ENCODE peak calls at places on chromosomes 2 and 18, in four cellular contexts. J, U, V and B are unnamed samples.

GRCh38 chr2:126634273-126634861 is 21.6 kb upstream of the GYPC start:
- DNase-seq in J (no peak), U (no peak), V (no peak), B (no peak)

GRCh38 chr2:97950329-97951154 is 45.2 kb downstream of the TMEM131 start:
- DNase-seq in J (no peak), U (no peak), V (no peak), B (no peak)

GRCh38 chr2:191352536-191352935 is 107.3 kb downstream of the MYO1B start:
- DNase-seq in J (no peak), U (no peak), V (no peak), B (no peak)

GRCh38 chr2:213934560-213934959 is 476.3 kb upstream of the VWC2L start:
- DNase-seq in J (no peak), U (no peak), V (no peak), B (no peak)

GRCh38 chr2:233156001-233156400 is 95.5 kb upstream of the ATG16L1 start:
- DNase-seq in J (no peak), U (no peak), V (no peak), B (no peak)

GRCh38 chr2:169909376-169909775 is 82.1 kb downstream of the UBR3 start:
- DNase-seq in J (no peak), U (no peak), V (no peak), B (no peak)

GRCh38 chr18:45726603-45727002 is 2.6 kb downstream of the SLC14A1 start:
- DNase-seq in J (no peak), U (no peak), V (no peak), B (no peak)

GRCh38 chr2:72181616-72182015 is 34.0 kb upstream of the CYP26B1 start:
- DNase-seq in J (no peak), U (no peak), V (no peak), B (no peak)

GRCh38 chr2:111186123-111186715 is 65.5 kb downstream of the BCL2L11 start:
- DNase-seq in J (no peak), U (no peak), V (no peak), B (no peak)

DNA sequence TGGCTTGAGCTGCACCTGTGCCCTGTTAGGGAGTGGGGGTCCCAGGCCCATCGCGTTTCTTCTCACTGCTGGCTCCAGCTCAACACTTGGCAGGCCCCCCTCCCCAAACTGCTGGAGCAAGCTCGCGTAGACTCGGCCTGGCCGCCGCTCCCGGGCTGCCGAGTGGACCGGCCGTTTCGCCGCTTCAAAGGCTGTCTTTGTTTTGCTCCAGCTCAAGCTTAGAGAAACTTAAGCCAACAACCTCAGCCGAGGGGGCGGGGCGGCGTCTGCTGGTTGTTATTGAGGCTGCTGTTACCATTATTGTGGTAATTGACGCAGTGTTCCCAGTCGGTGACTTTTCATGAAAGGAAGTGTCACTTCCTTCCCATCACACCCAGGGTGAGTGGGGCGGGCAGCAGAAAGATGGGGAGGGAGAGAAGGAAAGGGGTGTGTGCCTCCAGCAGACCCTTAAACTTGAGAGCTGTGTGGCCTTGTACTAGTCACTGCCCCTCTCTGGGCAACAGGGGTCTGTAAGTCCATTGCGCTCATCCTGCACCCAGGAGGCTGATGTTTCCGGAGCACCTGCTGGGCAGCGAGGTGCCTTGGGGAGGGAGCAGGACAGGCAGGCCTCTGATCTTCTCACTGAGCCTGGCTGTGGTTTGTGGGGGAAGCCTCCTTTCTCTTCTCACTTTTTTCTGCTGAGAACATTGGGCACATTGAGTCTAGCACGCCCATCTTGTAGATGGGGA is 2.1 kb downstream of the ARID5A start:
- DNase-seq in J (peak; percentile 77), U (peak; percentile 86), V (peak; percentile 67), B (peak; percentile 88)
- TF ChIP-seq POLR2A in J (peak; percentile 35), U (no peak), V (peak; percentile 57), B (no peak)

GRCh38 chr2:24825883-24826800 is 32.9 kb downstream of the CENPO start:
- DNase-seq in J (peak; percentile 20), U (peak; percentile 57), V (no peak), B (no peak)
- TF ChIP-seq POLR2AphosphoS5 in J (no peak), U (no peak), V (no peak), B (no peak)

GRCh38 chr2:71072492-71072891 is 4.0 kb downstream of the NAGK start:
- DNase-seq in J (no peak), U (peak; percentile 63), V (no peak), B (no peak)
- TF ChIP-seq POLR2A in J (no peak), U (no peak), V (no peak), B (no peak)

GRCh38 chr2:235651643-235652042 is 157.8 kb downstream of the AGAP1 start:
- DNase-seq in J (no peak), U (no peak), V (no peak), B (no peak)

GRCh38 chr2:235647836-235648235 is 154.0 kb downstream of the AGAP1 start:
- DNase-seq in J (no peak), U (no peak), V (no peak), B (no peak)

GRCh38 chr2:235647264-235647663 is 153.4 kb downstream of the AGAP1 start:
- DNase-seq in J (no peak), U (no peak), V (no peak), B (no peak)

GRCh38 chr2:235654115-235654514 is 160.3 kb downstream of the AGAP1 start:
- DNase-seq in J (no peak), U (no peak), V (no peak), B (no peak)

DNA sequence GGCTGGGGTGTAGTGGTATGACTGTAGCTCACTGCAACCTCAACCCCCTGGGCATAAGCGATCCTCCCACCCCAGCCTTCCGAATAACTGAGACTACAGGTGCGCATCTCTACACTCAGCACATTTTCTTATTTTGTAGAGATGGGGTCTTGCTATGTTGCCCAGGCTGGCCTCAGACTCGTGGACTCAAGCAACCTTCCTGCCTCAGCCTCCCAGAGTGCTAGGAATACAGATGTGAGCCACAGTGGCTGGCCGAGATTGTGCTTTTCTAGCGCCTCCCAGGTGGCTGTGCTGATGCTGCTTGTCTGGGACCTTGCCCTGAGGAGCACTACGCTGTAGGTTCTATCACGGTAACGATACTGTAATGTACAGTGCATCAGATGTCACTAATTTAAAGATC is 155.6 kb downstream of the AGAP1 start:
- DNase-seq in J (no peak), U (no peak), V (no peak), B (no peak)
- TF ChIP-seq POLR2AphosphoS5 in J (no peak), U (no peak), V (no peak), B (no peak)

DNA sequence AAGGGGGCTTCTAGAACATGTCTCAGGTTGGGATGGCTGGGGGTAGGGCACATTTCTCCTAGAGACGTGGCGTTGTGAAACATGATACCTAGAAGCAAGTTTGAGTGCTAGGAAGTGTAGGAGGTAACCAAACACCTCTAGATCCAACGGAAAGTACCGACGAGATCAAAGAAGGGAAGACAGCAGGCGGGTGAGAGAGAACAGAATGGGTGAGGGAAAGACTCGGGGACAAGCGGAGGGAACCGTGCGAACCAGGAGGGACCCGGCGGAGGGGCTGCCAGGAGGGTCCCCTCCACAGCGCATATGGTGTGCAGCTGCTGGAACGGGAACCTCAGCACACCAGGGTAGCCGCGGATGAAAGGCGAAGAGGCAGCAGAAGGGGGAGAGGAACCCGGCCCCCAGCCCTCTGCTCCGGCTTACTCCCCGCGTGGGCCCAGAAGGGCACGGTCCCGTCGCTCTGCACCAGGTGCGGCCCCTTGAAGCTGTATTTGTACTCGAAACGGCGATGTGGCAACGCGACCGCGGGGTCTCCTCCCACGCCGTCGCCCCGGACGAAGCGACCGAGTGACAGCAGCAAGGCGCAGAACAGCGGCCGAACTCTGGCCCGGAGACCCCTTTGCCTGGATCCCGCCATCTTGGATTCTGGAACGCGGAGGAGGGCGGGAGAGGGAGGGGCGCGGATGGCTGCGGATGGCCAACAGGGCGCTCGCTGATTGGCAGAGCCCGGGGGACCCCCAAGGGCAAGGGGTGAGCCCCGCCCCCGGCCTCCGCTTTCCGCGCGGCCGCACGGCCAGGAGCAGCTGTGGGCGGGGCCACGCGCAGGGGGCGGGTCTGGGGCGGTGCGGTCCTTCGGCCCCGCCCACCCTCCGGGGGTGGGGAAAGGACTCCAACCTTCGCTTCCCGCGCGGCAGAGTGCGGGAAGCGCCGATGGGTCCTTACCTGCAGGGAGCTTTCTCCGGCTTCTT is at the start of gene LMAN1:
- DNase-seq in J (peak; percentile 95), U (peak; percentile 98), V (peak; percentile 96), B (peak; percentile 99)
- TF ChIP-seq POLR2A in J (no peak), U (no peak), V (peak; percentile 59), B (no peak)